ENCODE peak calls at places on chromosomes 5 and 9, in five cellular contexts. One of them, this sample, is unnamed.

GRCh38 chr5:66596791-66597757 is 881 bp downstream of the MAST4 start:
- DNase-seq in Panc1: no peak
- DNase-seq in SK-N-SH: peak; percentile 69
- DNase-seq in K562: no peak
- DNase-seq in HepG2: no peak
- DNase-seq in this sample: no peak

GRCh38 chr5:147573171-147573570 is 63.3 kb upstream of the DPYSL3 start:
- DNase-seq in Panc1: no peak
- DNase-seq in SK-N-SH: no peak
- DNase-seq in K562: no peak
- DNase-seq in HepG2: no peak
- DNase-seq in this sample: no peak

GRCh38 chr5:130034872-130035271 is 130.6 kb downstream of the CHSY3 start:
- DNase-seq in Panc1: no peak
- DNase-seq in SK-N-SH: no peak
- DNase-seq in K562: no peak
- DNase-seq in HepG2: no peak
- DNase-seq in this sample: no peak

GRCh38 chr5:141476132-141476909 is 555 bp downstream of the PCDHGC3 start:
- DNase-seq in Panc1: peak; percentile 18
- DNase-seq in SK-N-SH: peak; percentile 65
- DNase-seq in K562: no peak
- DNase-seq in HepG2: no peak
- DNase-seq in this sample: no peak

GRCh38 chr9:17628617-17629016 is 49.8 kb downstream of the SH3GL2 start:
- DNase-seq in Panc1: no peak
- DNase-seq in SK-N-SH: no peak
- DNase-seq in K562: no peak
- DNase-seq in HepG2: no peak
- DNase-seq in this sample: no peak

GRCh38 chr9:99057665-99058625 is 47.0 kb upstream of the TGFBR1 start:
- DNase-seq in Panc1: no peak
- DNase-seq in SK-N-SH: no peak
- DNase-seq in K562: peak; percentile 66
- DNase-seq in HepG2: no peak
- DNase-seq in this sample: no peak

GRCh38 chr9:18397076-18397475 is 76.9 kb upstream of the ADAMTSL1 start:
- DNase-seq in Panc1: no peak
- DNase-seq in SK-N-SH: no peak
- DNase-seq in K562: no peak
- DNase-seq in HepG2: no peak
- DNase-seq in this sample: no peak

GRCh38 chr5:7690557-7690956 is 160.4 kb downstream of the CFAP90 start:
- DNase-seq in Panc1: no peak
- DNase-seq in SK-N-SH: no peak
- DNase-seq in K562: no peak
- DNase-seq in HepG2: no peak
- DNase-seq in this sample: no peak

GRCh38 chr5:120017523-120017922 is 388.2 kb downstream of the FAM170A start:
- DNase-seq in Panc1: no peak
- DNase-seq in SK-N-SH: no peak
- DNase-seq in K562: no peak
- DNase-seq in HepG2: no peak
- DNase-seq in this sample: no peak

GRCh38 chr9:33510264-33511183 is 13.5 kb upstream of the ANKRD18B start:
- DNase-seq in Panc1: no peak
- DNase-seq in SK-N-SH: peak; percentile 77
- DNase-seq in K562: peak; percentile 27
- DNase-seq in HepG2: no peak
- DNase-seq in this sample: no peak

GRCh38 chr9:76810377-76810957 is 46.2 kb downstream of the PCA3 start:
- DNase-seq in Panc1: peak; percentile 54
- DNase-seq in SK-N-SH: peak; percentile 37
- DNase-seq in K562: peak; percentile 16
- DNase-seq in HepG2: peak; percentile 33
- DNase-seq in this sample: peak; percentile 59

GRCh38 chr9:91659529-91660294 is 236.1 kb upstream of the NFIL3 start:
- DNase-seq in Panc1: no peak
- DNase-seq in SK-N-SH: peak; percentile 71
- DNase-seq in K562: peak; percentile 56
- DNase-seq in HepG2: no peak
- DNase-seq in this sample: peak; percentile 12

GRCh38 chr9:91113026-91113425 is 248.7 kb downstream of the AUH start:
- DNase-seq in Panc1: no peak
- DNase-seq in SK-N-SH: no peak
- DNase-seq in K562: no peak
- DNase-seq in HepG2: no peak
- DNase-seq in this sample: no peak

GRCh38 chr9:114076237-114077161 is 1.6 kb downstream of the AMBP start:
- DNase-seq in Panc1: no peak
- DNase-seq in SK-N-SH: no peak
- DNase-seq in K562: no peak
- DNase-seq in HepG2: peak; percentile 45
- DNase-seq in this sample: no peak

GRCh38 chr9:137611623-137612609 is 6.4 kb downstream of the ARRDC1 start:
- DNase-seq in Panc1: peak; percentile 60
- DNase-seq in SK-N-SH: peak; percentile 36
- DNase-seq in K562: peak; percentile 46
- DNase-seq in HepG2: peak; percentile 47
- DNase-seq in this sample: peak; percentile 90

GRCh38 chr5:72776684-72777083 is 39.8 kb upstream of the TNPO1 start:
- DNase-seq in Panc1: no peak
- DNase-seq in SK-N-SH: no peak
- DNase-seq in K562: no peak
- DNase-seq in HepG2: no peak
- DNase-seq in this sample: no peak

GRCh38 chr5:16051246-16051645 is 128.3 kb downstream of the MARCHF11 start:
- DNase-seq in Panc1: no peak
- DNase-seq in SK-N-SH: no peak
- DNase-seq in K562: no peak
- DNase-seq in HepG2: no peak
- DNase-seq in this sample: no peak

GRCh38 chr5:82107277-82107676 is 135.5 kb downstream of the ATG10 start:
- DNase-seq in Panc1: peak; percentile 12
- DNase-seq in SK-N-SH: no peak
- DNase-seq in K562: no peak
- DNase-seq in HepG2: no peak
- DNase-seq in this sample: no peak

GRCh38 chr9:8337834-8338233 is 538.3 kb upstream of the DMAC1 start:
- DNase-seq in Panc1: no peak
- DNase-seq in SK-N-SH: no peak
- DNase-seq in K562: no peak
- DNase-seq in HepG2: no peak
- DNase-seq in this sample: no peak

GRCh38 chr5:174446988-174447387 is 277.4 kb upstream of the MSX2 start:
- DNase-seq in Panc1: no peak
- DNase-seq in SK-N-SH: no peak
- DNase-seq in K562: no peak
- DNase-seq in HepG2: no peak
- DNase-seq in this sample: no peak

GRCh38 chr9:5945112-5945511 is 54.4 kb downstream of the MLANA start:
- DNase-seq in Panc1: no peak
- DNase-seq in SK-N-SH: no peak
- DNase-seq in K562: no peak
- DNase-seq in HepG2: no peak
- DNase-seq in this sample: no peak

GRCh38 chr5:109080896-109081295 is 328.9 kb downstream of the PJA2 start:
- DNase-seq in Panc1: no peak
- DNase-seq in SK-N-SH: no peak
- DNase-seq in K562: no peak
- DNase-seq in HepG2: peak; percentile 30
- DNase-seq in this sample: no peak

GRCh38 chr5:169945831-169946261 is 34.4 kb downstream of the INSYN2B start:
- DNase-seq in Panc1: no peak
- DNase-seq in SK-N-SH: peak; percentile 26
- DNase-seq in K562: no peak
- DNase-seq in HepG2: no peak
- DNase-seq in this sample: no peak

GRCh38 chr9:89484475-89485404 is 13.2 kb downstream of the SEMA4D start:
- DNase-seq in Panc1: no peak
- DNase-seq in SK-N-SH: no peak
- DNase-seq in K562: no peak
- DNase-seq in HepG2: no peak
- DNase-seq in this sample: no peak

GRCh38 chr5:140595538-140595937 is 30.9 kb downstream of the SLC35A4 start:
- DNase-seq in Panc1: no peak
- DNase-seq in SK-N-SH: no peak
- DNase-seq in K562: no peak
- DNase-seq in HepG2: peak; percentile 36
- DNase-seq in this sample: no peak

DNA sequence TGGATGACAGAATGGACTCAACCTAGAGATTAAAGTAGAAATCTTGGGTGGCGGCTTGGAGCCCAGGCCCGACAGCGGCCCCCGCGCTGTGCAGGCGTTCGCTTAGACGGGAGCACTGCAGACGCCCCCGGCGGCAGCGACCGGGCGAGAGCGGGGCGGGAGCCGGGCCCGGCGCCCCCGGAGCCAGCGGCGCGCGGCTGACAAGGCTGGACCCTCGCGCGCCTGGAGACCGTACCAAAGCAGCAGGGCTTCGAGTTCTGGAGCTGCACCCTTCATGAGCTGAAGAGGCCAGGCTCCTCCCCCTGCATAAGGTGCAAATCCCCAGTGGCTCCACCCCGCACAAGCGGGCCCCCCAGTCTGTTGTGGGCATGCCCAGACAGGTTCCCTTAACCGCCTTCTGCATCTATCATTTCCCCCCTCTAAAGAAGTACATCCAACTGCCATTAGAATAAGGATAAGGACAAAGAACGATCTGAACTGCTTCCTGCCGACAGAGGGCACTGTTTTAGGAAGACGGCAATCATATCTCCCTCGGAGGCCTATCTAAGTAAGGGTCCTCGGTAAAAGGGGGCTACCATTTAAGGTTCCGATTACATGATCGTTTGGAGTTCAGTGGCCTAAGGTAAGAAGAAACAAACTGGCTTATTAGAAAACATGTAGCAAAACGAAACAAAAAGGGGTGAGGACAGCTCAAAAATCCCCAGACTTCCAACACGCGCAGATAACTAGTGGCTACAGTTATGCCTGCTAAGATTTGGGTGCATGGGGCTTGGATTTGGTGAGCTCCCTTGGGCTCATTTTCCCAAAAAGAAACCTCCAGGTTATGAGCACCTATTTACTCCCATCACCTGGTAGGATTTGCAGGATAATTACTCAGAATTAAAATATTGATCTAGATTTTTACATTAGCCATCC is 66.3 kb downstream of the RGMB start:
- DNase-seq in Panc1: peak; percentile 8
- DNase-seq in SK-N-SH: peak; percentile 64
- DNase-seq in K562: no peak
- DNase-seq in HepG2: peak; percentile 7
- DNase-seq in this sample: no peak
- TF ChIP-seq CTCF in Panc1: peak; percentile 80
- TF ChIP-seq CTCF in SK-N-SH: peak; percentile 22
- TF ChIP-seq CTCF in K562: peak; percentile 30
- TF ChIP-seq CTCF in HepG2: peak; percentile 60
- TF ChIP-seq CTCF in this sample: no peak

DNA sequence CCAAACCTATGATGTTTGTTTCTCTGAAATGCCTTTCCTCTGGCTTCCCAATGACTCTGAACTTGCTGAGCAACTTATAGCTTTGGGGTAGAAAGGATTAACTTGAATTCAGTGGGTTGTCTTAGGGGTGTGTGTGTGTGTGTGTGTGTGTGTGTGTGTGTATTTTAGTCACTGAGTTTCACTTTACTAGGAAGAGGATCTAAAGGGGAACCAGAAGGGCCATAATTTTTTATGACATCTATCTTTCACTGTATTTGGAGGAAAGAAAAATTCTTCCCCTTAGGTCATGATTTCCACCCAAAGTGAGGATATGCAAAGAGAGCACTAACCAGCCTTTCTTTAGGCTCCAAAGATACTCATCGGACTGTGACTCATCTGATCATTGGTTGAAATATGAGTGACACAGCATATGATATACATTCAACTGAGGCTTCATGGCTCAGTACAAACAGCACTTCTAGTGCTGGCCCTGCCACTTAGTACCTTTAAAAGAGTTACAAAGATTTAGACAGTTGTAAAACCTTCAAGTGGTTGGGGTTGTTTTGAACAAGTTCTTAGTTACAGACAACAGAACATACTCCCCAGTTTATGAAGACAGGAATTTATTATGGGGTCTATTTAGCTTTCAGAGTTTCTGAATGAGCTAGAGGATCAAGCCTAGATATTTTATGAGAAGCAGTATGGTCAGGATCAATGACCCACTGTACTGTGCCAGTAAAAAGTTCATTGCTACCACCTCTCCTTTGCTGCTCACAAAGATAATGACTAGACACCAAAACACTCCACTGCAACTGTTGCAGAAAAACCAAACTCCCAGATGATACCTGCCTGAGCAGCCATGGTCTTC is 75.1 kb upstream of the RASGRF2 start:
- DNase-seq in Panc1: no peak
- DNase-seq in SK-N-SH: no peak
- DNase-seq in K562: no peak
- DNase-seq in HepG2: no peak
- DNase-seq in this sample: no peak
- TF ChIP-seq SIN3A in Panc1: no peak
- TF ChIP-seq SIN3A in SK-N-SH: no peak
- TF ChIP-seq SIN3A in K562: no peak
- TF ChIP-seq SIN3A in HepG2: no peak
- TF ChIP-seq SIN3A in this sample: no peak

GRCh38 chr5:103224894-103225246 is 33.7 kb upstream of the MACIR start:
- DNase-seq in Panc1: no peak
- DNase-seq in SK-N-SH: no peak
- DNase-seq in K562: no peak
- DNase-seq in HepG2: no peak
- DNase-seq in this sample: peak; percentile 13
- TF ChIP-seq CTCF in Panc1: peak; percentile 56
- TF ChIP-seq CTCF in SK-N-SH: no peak
- TF ChIP-seq CTCF in K562: no peak
- TF ChIP-seq CTCF in HepG2: no peak
- TF ChIP-seq CTCF in this sample: no peak

GRCh38 chr9:132641216-132641615 is 28.6 kb downstream of the DDX31 start:
- DNase-seq in Panc1: no peak
- DNase-seq in SK-N-SH: no peak
- DNase-seq in K562: no peak
- DNase-seq in HepG2: no peak
- DNase-seq in this sample: no peak
- TF ChIP-seq SIN3A in Panc1: no peak
- TF ChIP-seq SIN3A in SK-N-SH: no peak
- TF ChIP-seq SIN3A in K562: no peak
- TF ChIP-seq SIN3A in HepG2: no peak
- TF ChIP-seq SIN3A in this sample: no peak

GRCh38 chr5:88829053-88829452 is 53.9 kb downstream of the MEF2C start:
- DNase-seq in Panc1: no peak
- DNase-seq in SK-N-SH: no peak
- DNase-seq in K562: peak; percentile 13
- DNase-seq in HepG2: no peak
- DNase-seq in this sample: no peak
- TF ChIP-seq CTCF in Panc1: peak; percentile 49
- TF ChIP-seq CTCF in SK-N-SH: peak; percentile 17
- TF ChIP-seq CTCF in K562: peak; percentile 37
- TF ChIP-seq CTCF in HepG2: no peak
- TF ChIP-seq CTCF in this sample: peak; percentile 54

GRCh38 chr9:71716138-71716909 is 52.0 kb downstream of the CEMIP2 start:
- DNase-seq in Panc1: no peak
- DNase-seq in SK-N-SH: peak; percentile 9
- DNase-seq in K562: no peak
- DNase-seq in HepG2: no peak
- DNase-seq in this sample: no peak
- TF ChIP-seq SIN3A in Panc1: no peak
- TF ChIP-seq SIN3A in SK-N-SH: no peak
- TF ChIP-seq SIN3A in K562: no peak
- TF ChIP-seq SIN3A in HepG2: no peak
- TF ChIP-seq SIN3A in this sample: no peak

GRCh38 chr5:132754947-132755346 is 7.7 kb downstream of the CCNI2 start:
- DNase-seq in Panc1: no peak
- DNase-seq in SK-N-SH: peak; percentile 54
- DNase-seq in K562: no peak
- DNase-seq in HepG2: peak; percentile 49
- DNase-seq in this sample: no peak
- TF ChIP-seq CTCF in Panc1: no peak
- TF ChIP-seq CTCF in SK-N-SH: peak; percentile 45
- TF ChIP-seq CTCF in K562: peak; percentile 80
- TF ChIP-seq CTCF in HepG2: peak; percentile 57
- TF ChIP-seq CTCF in this sample: peak; percentile 21

This sample was measured in HCT116.